ENCODE peak calls at places on chromosomes 1 and 21, in four cellular contexts. Q, V, S and N are unnamed samples.

GRCh38 chr1:115649964-115650363 is 8.2 kb downstream of the VANGL1 start:
- DNase-seq in Q (no peak), V (no peak), S (no peak), N (no peak)

GRCh38 chr21:45468971-45469272 is 64.0 kb downstream of the COL18A1 start:
- DNase-seq in Q (no peak), V (no peak), S (no peak), N (no peak)

GRCh38 chr1:29673669-29674624 is 437.6 kb downstream of the PTPRU start:
- DNase-seq in Q (no peak), V (no peak), S (no peak), N (no peak)

GRCh38 chr1:219067350-219067712 is 106.3 kb upstream of the LYPLAL1 start:
- DNase-seq in Q (no peak), V (no peak), S (no peak), N (no peak)

GRCh38 chr21:19368944-19369343 is 965.4 kb upstream of the TMPRSS15 start:
- DNase-seq in Q (no peak), V (no peak), S (no peak), N (no peak)

GRCh38 chr1:172917972-172918371 is 132.8 kb downstream of the TNFSF18 start:
- DNase-seq in Q (no peak), V (no peak), S (no peak), N (no peak)

GRCh38 chr1:232367293-232367692 is 262.6 kb downstream of the SIPA1L2 start:
- DNase-seq in Q (no peak), V (no peak), S (no peak), N (no peak)

GRCh38 chr1:107532318-107532717 is 391.5 kb downstream of the NTNG1 start:
- DNase-seq in Q (no peak), V (no peak), S (no peak), N (no peak)

GRCh38 chr1:27372808-27373690 is 1.6 kb downstream of the FCN3 start:
- DNase-seq in Q (no peak), V (no peak), S (no peak), N (no peak)

GRCh38 chr1:94743866-94744265 is 76.3 kb upstream of the SLC44A3 start:
- DNase-seq in Q (no peak), V (no peak), S (no peak), N (peak; percentile 85)

GRCh38 chr1:24987424-24987823 is 57.3 kb upstream of the RUNX3 start:
- DNase-seq in Q (no peak), V (no peak), S (no peak), N (no peak)

GRCh38 chr1:185317886-185318310 is 855 bp upstream of the IVNS1ABP start:
- DNase-seq in Q (no peak), V (no peak), S (no peak), N (peak; percentile 9)

GRCh38 chr21:26388731-26389231 is 184.3 kb downstream of the CYYR1 start:
- DNase-seq in Q (no peak), V (no peak), S (no peak), N (no peak)

GRCh38 chr1:154183045-154183968 is 8.6 kb downstream of the TPM3 start:
- DNase-seq in Q (peak; percentile 93), V (peak; percentile 98), S (peak; percentile 88), N (peak; percentile 96)

GRCh38 chr1:87642581-87643129 is 314.0 kb downstream of the LMO4 start:
- DNase-seq in Q (no peak), V (no peak), S (no peak), N (no peak)

GRCh38 chr1:226943156-226943555 is 3.1 kb downstream of the COQ8A start:
- DNase-seq in Q (no peak), V (no peak), S (no peak), N (no peak)

GRCh38 chr1:33001282-33001681 is 35.4 kb downstream of the AK2 start:
- DNase-seq in Q (no peak), V (no peak), S (no peak), N (no peak)

GRCh38 chr1:16630661-16631247 is 17.4 kb upstream of the NBPF1 start:
- DNase-seq in Q (peak; percentile 22), V (peak; percentile 53), S (no peak), N (no peak)

GRCh38 chr1:111249960-111250359 is 22.4 kb downstream of the CHI3L2 start:
- DNase-seq in Q (no peak), V (no peak), S (no peak), N (no peak)

GRCh38 chr1:212981025-212981495 is 30.7 kb downstream of the VASH2 start:
- DNase-seq in Q (no peak), V (peak; percentile 75), S (no peak), N (peak; percentile 67)

DNA sequence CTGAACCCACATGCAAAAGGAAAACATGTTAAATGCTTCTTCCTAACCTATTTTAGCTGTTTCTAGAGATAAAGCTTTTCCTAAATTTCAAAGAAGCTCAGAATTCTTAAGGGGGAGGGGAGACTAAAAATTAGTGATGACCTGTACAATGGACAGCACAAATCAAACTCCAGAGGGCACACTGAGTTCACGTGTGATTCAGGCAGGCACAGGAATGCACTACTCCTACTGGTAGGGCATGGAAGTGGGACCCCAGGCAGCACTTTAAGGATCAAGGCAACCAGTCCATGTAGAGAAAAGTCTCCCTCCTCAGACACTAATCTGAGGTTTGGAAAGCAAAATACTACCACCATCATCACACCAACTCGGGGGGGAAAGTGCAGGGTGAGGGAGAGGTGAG is 31.3 kb upstream of the CLCA4 start:
- DNase-seq in Q (no peak), V (no peak), S (no peak), N (no peak)
- TF ChIP-seq CTCF in Q (no peak), V (no peak), S (no peak), N (no peak)

GRCh38 chr1:109790735-109791494 is 27.2 kb upstream of the EPS8L3 start:
- DNase-seq in Q (no peak), V (peak; percentile 30), S (peak; percentile 20), N (no peak)
- TF ChIP-seq CTCF in Q (no peak), V (no peak), S (no peak), N (peak; percentile 26)

DNA sequence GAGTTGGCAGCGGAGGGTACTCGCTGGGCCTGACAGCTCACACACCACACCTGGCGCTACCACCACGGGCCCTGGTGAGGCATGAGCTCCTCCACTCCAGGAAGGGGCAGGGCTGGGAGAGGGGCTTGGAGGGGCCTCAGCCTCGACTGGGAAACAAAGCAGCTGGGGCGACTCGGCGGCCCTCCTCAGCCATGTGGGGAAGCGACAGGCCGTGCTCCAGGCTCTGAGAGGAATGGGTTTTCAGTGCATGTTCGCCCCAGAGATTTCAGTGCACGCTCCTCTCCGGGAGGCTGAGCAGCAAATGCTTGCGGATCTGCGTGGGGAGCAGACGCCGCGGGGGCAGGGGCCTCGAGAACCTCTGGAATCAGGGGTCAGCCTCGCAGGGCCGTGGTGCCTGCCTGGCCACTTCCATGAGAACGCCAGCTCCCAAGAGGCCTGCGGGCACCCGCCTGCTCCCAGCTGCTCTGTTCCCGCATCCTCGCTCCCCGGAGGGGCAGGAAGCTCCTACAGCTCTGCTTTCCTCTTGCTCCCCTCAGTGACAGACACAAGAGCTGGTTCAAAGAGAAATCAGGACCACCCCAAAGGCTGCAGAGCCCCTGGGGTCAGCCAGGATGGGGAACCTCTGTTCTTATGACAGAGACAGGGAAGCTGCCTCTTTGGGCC is 19.0 kb upstream of the GPR153 start:
- DNase-seq in Q (no peak), V (no peak), S (no peak), N (no peak)
- TF ChIP-seq CTCF in Q (no peak), V (no peak), S (no peak), N (no peak)

GRCh38 chr1:39896909-39897685 is 4.6 kb downstream of the MYCL start:
- DNase-seq in Q (no peak), V (no peak), S (no peak), N (no peak)
- TF ChIP-seq CTCF in Q (no peak), V (no peak), S (no peak), N (no peak)

DNA sequence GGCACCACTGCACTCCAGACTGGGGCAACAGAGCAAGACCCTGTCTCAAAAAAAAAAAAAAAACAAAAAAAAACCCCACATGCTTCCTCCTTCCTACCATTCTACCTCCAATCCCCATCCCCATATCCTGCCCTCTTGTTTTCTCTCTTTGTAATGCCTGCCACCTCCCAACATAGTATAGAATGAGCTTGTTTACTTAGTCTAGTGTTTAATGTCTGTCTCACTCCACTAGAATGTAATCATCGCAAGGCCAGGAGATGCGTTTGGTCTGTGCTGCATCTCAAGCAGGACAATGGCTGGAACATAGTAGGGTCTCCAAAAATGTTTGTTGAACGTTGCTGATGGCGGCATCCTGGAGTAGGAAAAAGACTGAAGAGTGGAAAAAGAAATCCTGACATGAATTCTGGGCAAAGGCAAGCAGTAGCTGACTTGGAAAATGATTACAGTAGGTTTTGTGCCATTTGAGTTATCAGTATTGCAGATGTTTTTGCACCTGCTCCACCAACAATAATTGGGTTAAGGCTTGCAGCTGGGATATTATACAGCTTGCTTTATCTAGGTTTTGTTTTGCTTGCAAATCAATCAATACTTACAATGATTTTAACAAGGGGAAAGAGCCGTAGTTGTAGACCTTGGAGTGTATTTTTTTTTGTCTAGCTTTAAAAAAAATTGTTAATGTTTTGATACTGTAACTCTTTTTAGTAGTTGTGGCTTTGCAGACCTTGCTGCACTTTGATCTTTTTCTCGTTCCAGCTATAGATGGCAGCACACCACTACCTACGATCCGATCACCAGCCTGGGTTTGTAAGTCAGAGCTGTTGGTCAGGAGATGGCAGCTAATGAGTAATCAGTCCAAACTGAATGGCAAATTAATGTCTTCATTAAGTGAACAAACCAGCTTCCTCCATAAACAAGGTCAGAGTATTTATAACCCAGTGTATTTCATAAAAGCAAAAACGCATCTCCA is 62.4 kb downstream of the BACH1 start:
- DNase-seq in Q (no peak), V (no peak), S (no peak), N (no peak)
- TF ChIP-seq CTCF in Q (no peak), V (peak; percentile 18), S (no peak), N (no peak)

DNA sequence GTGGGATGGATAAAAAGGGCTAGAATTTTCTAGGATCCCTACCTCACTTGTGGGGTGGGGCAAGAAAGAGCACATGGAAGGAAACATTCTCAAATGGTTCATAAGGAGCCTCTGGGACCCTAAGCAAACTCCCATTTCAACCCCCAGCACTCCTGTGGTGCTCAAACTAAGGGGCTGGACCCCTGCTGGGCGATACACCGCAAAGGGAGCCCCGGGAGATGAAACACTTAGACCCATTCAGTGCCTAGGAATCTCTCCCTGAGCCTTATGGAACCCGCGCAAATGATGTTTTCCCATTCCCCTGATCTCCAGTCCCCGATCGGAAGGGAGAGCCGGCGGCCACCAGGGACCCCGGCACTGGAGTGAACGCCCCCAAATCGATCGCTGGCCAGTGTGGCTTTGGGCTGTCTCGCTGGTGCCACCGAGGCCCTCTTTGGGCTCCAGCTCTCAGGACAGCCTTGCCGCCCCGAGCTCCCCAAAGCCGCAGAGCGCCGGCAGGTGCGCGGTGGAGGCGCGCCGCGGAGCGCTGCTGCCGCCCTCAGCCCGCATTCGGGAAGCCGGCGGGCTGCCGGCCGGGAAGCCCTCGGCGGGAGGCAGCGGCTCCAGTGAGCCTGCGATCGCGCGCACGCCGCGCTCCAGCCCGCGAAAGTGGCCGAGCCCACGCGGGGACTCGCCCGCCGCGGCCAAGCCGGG is 1.2 kb downstream of the PLXNA2 start:
- DNase-seq in Q (no peak), V (no peak), S (no peak), N (no peak)
- TF ChIP-seq CTCF in Q (no peak), V (no peak), S (no peak), N (no peak)